ENCODE peak calls at places on chromosome 3, in six cellular contexts. O is spleen, C is adipocyte, Z is neural progenitor cell, U is NCI-H524 treated with DMSO at 0.1 percent for 48 hours, K is cardiac fibroblast. N is an unnamed sample.

GRCh38 chr3:132879651-132880050 is 157.4 kb upstream of the NPHP3 start:
- DNase-seq in O (no peak), C (no peak), Z (no peak), U (no peak), K (no peak), N (no peak)

GRCh38 chr3:13705702-13706280 is 156.9 kb downstream of the FBLN2 start:
- DNase-seq in O (peak; percentile 18), C (no peak), Z (no peak), U (no peak), K (no peak), N (peak; percentile 41)

GRCh38 chr3:100245932-100246331 is 14.9 kb upstream of the TBC1D23 start:
- DNase-seq in O (no peak), C (peak; percentile 59), Z (no peak), U (no peak), K (peak; percentile 52), N (no peak)

GRCh38 chr3:57385498-57385897 is 93.0 kb upstream of the ASB14 start:
- DNase-seq in O (no peak), C (no peak), Z (no peak), U (no peak), K (no peak), N (no peak)

GRCh38 chr3:88003115-88003755 is 55.6 kb downstream of the CGGBP1 start:
- DNase-seq in O (no peak), C (peak; percentile 82), Z (peak; percentile 52), U (no peak), K (peak; percentile 81), N (no peak)

GRCh38 chr3:53616971-53617892 is 122.8 kb downstream of the CACNA1D start:
- DNase-seq in O (no peak), C (no peak), Z (no peak), U (no peak), K (no peak), N (no peak)

GRCh38 chr3:150372320-150373118 is 35.6 kb upstream of the TSC22D2 start:
- DNase-seq in O (no peak), C (peak; percentile 34), Z (peak; percentile 67), U (no peak), K (peak; percentile 55), N (no peak)

GRCh38 chr3:86969500-86970189 is 21.3 kb downstream of the VGLL3 start:
- DNase-seq in O (no peak), C (peak; percentile 56), Z (peak; percentile 54), U (peak; percentile 1), K (peak; percentile 84), N (no peak)

GRCh38 chr3:113953677-113954076 is 5.9 kb downstream of the ZDHHC23 start:
- DNase-seq in O (no peak), C (no peak), Z (no peak), U (no peak), K (peak; percentile 13), N (no peak)